ENCODE peak calls at places on chromosomes 12 and 14, in five cellular contexts. One of them, this sample, is unnamed.

GRCh38 chr12:28799337-28799736 is 349.7 kb upstream of the FAR2 start:
- DNase-seq in fibroblast of lung: no peak
- DNase-seq in mammary epithelial cell: no peak
- DNase-seq in cardiac muscle cell: no peak
- DNase-seq in right lobe of liver: no peak
- DNase-seq in this sample: no peak

GRCh38 chr12:69555461-69555860 is 29.8 kb upstream of the CCT2 start:
- DNase-seq in fibroblast of lung: peak; percentile 96
- DNase-seq in mammary epithelial cell: peak; percentile 74
- DNase-seq in cardiac muscle cell: no peak
- DNase-seq in right lobe of liver: no peak
- DNase-seq in this sample: no peak

GRCh38 chr14:45810152-45810872 is 557.3 kb upstream of the MIS18BP1 start:
- DNase-seq in fibroblast of lung: no peak
- DNase-seq in mammary epithelial cell: no peak
- DNase-seq in cardiac muscle cell: peak; percentile 35
- DNase-seq in right lobe of liver: no peak
- DNase-seq in this sample: no peak

GRCh38 chr12:88393017-88393767 is 187.1 kb downstream of the KITLG start:
- DNase-seq in fibroblast of lung: peak; percentile 25
- DNase-seq in mammary epithelial cell: peak; percentile 56
- DNase-seq in cardiac muscle cell: peak; percentile 27
- DNase-seq in right lobe of liver: no peak
- DNase-seq in this sample: no peak

GRCh38 chr12:95342008-95342407 is 124.4 kb downstream of the VEZT start:
- DNase-seq in fibroblast of lung: no peak
- DNase-seq in mammary epithelial cell: no peak
- DNase-seq in cardiac muscle cell: no peak
- DNase-seq in right lobe of liver: no peak
- DNase-seq in this sample: no peak

GRCh38 chr12:68446896-68447806 is 115.0 kb upstream of the MDM1 start:
- DNase-seq in fibroblast of lung: no peak
- DNase-seq in mammary epithelial cell: no peak
- DNase-seq in cardiac muscle cell: peak; percentile 23
- DNase-seq in right lobe of liver: no peak
- DNase-seq in this sample: no peak

GRCh38 chr12:11798856-11799530 is 149.5 kb downstream of the ETV6 start:
- DNase-seq in fibroblast of lung: peak; percentile 96
- DNase-seq in mammary epithelial cell: peak; percentile 92
- DNase-seq in cardiac muscle cell: no peak
- DNase-seq in right lobe of liver: no peak
- DNase-seq in this sample: no peak

GRCh38 chr14:59330455-59330854 is 134.7 kb downstream of the GPR135 start:
- DNase-seq in fibroblast of lung: no peak
- DNase-seq in mammary epithelial cell: no peak
- DNase-seq in cardiac muscle cell: no peak
- DNase-seq in right lobe of liver: no peak
- DNase-seq in this sample: no peak

GRCh38 chr14:51828017-51828797 is 32.2 kb upstream of the GNG2 start:
- DNase-seq in fibroblast of lung: peak; percentile 72
- DNase-seq in mammary epithelial cell: peak; percentile 91
- DNase-seq in cardiac muscle cell: no peak
- DNase-seq in right lobe of liver: no peak
- DNase-seq in this sample: peak; percentile 72

GRCh38 chr12:79373896-79374499 is 316.8 kb downstream of the PAWR start:
- DNase-seq in fibroblast of lung: peak; percentile 22
- DNase-seq in mammary epithelial cell: peak; percentile 15
- DNase-seq in cardiac muscle cell: peak; percentile 57
- DNase-seq in right lobe of liver: no peak
- DNase-seq in this sample: no peak

GRCh38 chr12:116002890-116003536 is 274.5 kb downstream of the MED13L start:
- DNase-seq in fibroblast of lung: no peak
- DNase-seq in mammary epithelial cell: no peak
- DNase-seq in cardiac muscle cell: no peak
- DNase-seq in right lobe of liver: no peak
- DNase-seq in this sample: no peak

GRCh38 chr14:101191882-101192660 is 288.5 kb upstream of the RTL1 start:
- DNase-seq in fibroblast of lung: no peak
- DNase-seq in mammary epithelial cell: no peak
- DNase-seq in cardiac muscle cell: no peak
- DNase-seq in right lobe of liver: peak; percentile 19
- DNase-seq in this sample: no peak

GRCh38 chr14:102473559-102473958 is 36.0 kb downstream of the ANKRD9 start:
- DNase-seq in fibroblast of lung: no peak
- DNase-seq in mammary epithelial cell: no peak
- DNase-seq in cardiac muscle cell: no peak
- DNase-seq in right lobe of liver: no peak
- DNase-seq in this sample: no peak

GRCh38 chr14:71123579-71124135 is 216.4 kb downstream of the PCNX1 start:
- DNase-seq in fibroblast of lung: no peak
- DNase-seq in mammary epithelial cell: no peak
- DNase-seq in cardiac muscle cell: no peak
- DNase-seq in right lobe of liver: no peak
- DNase-seq in this sample: no peak

GRCh38 chr14:97719931-97720330 is 922.7 kb downstream of the VRK1 start:
- DNase-seq in fibroblast of lung: no peak
- DNase-seq in mammary epithelial cell: no peak
- DNase-seq in cardiac muscle cell: no peak
- DNase-seq in right lobe of liver: no peak
- DNase-seq in this sample: no peak

DNA sequence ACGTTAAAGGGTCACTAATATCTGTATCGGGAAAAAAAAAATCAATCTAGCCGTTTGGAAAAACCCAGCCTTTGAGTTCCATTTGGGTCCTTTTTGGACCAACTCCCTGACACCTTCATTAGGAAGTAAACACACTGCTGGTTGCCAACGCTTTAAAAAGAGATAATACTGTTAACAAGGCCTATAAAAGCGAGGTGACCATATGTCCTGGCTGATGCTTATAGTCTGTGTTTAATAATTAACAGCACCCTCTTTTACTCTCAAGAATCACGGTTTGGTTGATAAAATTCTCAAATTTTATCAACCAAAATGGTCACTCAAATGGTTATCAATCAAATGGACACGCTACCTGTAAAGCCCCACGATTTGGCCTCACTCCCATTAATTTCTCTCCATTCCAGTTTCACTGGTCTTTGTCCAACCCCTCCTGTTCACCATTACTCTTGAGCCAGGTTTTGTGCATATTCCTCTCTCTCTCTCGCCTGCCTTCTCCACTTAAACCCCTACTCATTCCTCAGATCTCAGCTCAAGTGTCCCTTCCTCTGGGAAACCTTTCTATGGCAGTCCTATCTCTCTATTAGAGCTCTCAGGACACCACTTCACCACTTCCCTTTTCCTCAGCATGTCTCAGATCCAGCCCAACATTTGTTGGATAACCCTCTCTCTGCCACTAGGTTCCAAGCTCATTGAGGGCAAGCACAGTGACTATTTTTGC is 9.5 kb downstream of the BTG1 start:
- DNase-seq in fibroblast of lung: no peak
- DNase-seq in mammary epithelial cell: no peak
- DNase-seq in cardiac muscle cell: peak; percentile 64
- DNase-seq in right lobe of liver: no peak
- DNase-seq in this sample: no peak
- H3K4me1 ChIP-seq in fibroblast of lung: peaks cover 22% of the 10 kb centered on the region
- H3K4me1 ChIP-seq in mammary epithelial cell: peaks cover 63% of the 10 kb centered on the region
- H3K4me1 ChIP-seq in cardiac muscle cell: peaks cover 77% of the 10 kb centered on the region
- H3K4me1 ChIP-seq in right lobe of liver: peaks cover 29% of the 10 kb centered on the region
- H3K4me1 ChIP-seq in this sample: peaks cover 57% of the 10 kb centered on the region

GRCh38 chr12:53227341-53227740 is 4.7 kb downstream of the RARG start:
- DNase-seq in fibroblast of lung: no peak
- DNase-seq in mammary epithelial cell: no peak
- DNase-seq in cardiac muscle cell: no peak
- DNase-seq in right lobe of liver: no peak
- DNase-seq in this sample: no peak
- H3K4me1 ChIP-seq in fibroblast of lung: peaks cover 21% of the 10 kb centered on the region
- H3K4me1 ChIP-seq in mammary epithelial cell: peaks cover 63% of the 10 kb centered on the region
- H3K4me1 ChIP-seq in cardiac muscle cell: peaks cover 39% of the 10 kb centered on the region
- H3K4me1 ChIP-seq in right lobe of liver: no peaks in the 10 kb centered on the region
- H3K4me1 ChIP-seq in this sample: peaks cover 49% of the 10 kb centered on the region

DNA sequence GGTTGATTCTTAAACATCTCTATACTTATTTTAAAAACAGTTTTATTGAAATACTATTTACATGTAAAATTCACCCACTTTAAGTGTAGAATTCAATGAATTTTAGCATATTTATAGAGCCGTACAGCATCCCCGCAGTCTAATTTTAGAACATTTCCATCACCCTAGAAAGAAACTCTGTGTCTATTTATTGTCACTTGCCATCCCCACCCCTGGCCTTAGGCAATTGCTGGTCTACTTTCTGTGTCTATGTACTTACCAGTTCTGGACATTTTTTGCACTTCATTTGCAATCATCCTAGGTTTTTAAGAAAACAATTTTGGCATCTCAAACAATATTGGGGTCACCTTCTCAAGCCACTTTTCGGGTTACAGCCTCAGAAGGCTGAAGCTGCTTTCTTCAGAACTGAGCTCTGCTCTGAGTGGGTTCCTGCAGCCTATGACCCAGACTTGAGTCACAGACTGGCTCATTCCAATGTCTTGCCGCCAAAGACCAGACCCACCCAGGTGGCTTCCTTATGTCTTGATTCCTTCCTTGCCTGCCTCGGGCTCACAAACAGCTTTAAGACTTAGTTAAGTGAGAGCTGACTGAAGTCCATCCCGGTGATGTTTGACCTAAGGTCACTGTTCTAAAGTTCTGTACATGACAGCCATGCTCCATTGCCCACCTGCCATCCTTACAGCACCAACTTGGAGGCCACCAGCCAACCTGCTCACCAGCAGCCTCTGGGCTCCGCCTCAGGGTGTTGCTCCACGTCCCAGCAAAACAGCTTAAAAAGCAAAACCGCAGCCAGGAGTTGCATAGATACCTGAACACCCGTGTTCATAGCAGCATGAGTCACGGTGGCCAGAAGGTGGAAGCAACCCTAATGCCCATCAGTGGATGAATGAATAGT is 131.5 kb downstream of the CHST11 start:
- DNase-seq in fibroblast of lung: peak; percentile 89
- DNase-seq in mammary epithelial cell: peak; percentile 97
- DNase-seq in cardiac muscle cell: no peak
- DNase-seq in right lobe of liver: no peak
- DNase-seq in this sample: no peak
- H3K4me1 ChIP-seq in fibroblast of lung: peaks cover 9% of the 10 kb centered on the region
- H3K4me1 ChIP-seq in mammary epithelial cell: peaks cover 58% of the 10 kb centered on the region
- H3K4me1 ChIP-seq in cardiac muscle cell: no peaks in the 10 kb centered on the region
- H3K4me1 ChIP-seq in right lobe of liver: no peaks in the 10 kb centered on the region
- H3K4me1 ChIP-seq in this sample: no peaks in the 10 kb centered on the region

GRCh38 chr14:95144849-95145248 is 12.5 kb downstream of the DICER1 start:
- DNase-seq in fibroblast of lung: no peak
- DNase-seq in mammary epithelial cell: no peak
- DNase-seq in cardiac muscle cell: no peak
- DNase-seq in right lobe of liver: no peak
- DNase-seq in this sample: no peak

GRCh38 chr14:95140060-95140858 is 17.1 kb downstream of the DICER1 start:
- DNase-seq in fibroblast of lung: peak; percentile 51
- DNase-seq in mammary epithelial cell: peak; percentile 73
- DNase-seq in cardiac muscle cell: no peak
- DNase-seq in right lobe of liver: no peak
- DNase-seq in this sample: no peak

GRCh38 chr14:95143813-95144620 is 13.3 kb downstream of the DICER1 start:
- DNase-seq in fibroblast of lung: no peak
- DNase-seq in mammary epithelial cell: no peak
- DNase-seq in cardiac muscle cell: no peak
- DNase-seq in right lobe of liver: no peak
- DNase-seq in this sample: no peak

GRCh38 chr14:95141684-95142083 is 15.6 kb downstream of the DICER1 start:
- DNase-seq in fibroblast of lung: no peak
- DNase-seq in mammary epithelial cell: no peak
- DNase-seq in cardiac muscle cell: no peak
- DNase-seq in right lobe of liver: no peak
- DNase-seq in this sample: no peak

DNA sequence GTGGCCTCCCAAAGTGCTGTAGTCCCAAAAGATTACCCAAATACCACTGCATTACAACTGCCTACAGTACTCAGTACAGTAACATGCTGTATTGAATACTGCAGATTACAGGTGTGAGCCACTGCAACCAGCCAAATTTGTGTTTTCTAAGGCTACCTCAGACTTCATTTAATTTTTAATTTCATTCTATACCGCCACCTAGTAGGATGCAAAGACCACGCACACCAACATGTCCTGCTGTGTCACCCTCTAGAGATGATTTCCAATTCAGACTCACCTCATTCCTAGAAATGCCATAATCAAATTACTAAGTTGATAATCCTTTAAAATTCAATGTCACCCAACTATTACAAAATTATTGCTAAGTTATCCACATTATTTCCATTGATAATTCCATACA is 15.1 kb downstream of the DICER1 start:
- DNase-seq in fibroblast of lung: no peak
- DNase-seq in mammary epithelial cell: no peak
- DNase-seq in cardiac muscle cell: no peak
- DNase-seq in right lobe of liver: no peak
- DNase-seq in this sample: no peak
- H3K4me1 ChIP-seq in fibroblast of lung: peaks cover 2% of the 10 kb centered on the region
- H3K4me1 ChIP-seq in mammary epithelial cell: peaks cover 10% of the 10 kb centered on the region
- H3K4me1 ChIP-seq in cardiac muscle cell: no peaks in the 10 kb centered on the region
- H3K4me1 ChIP-seq in right lobe of liver: peaks cover 37% of the 10 kb centered on the region
- H3K4me1 ChIP-seq in this sample: peaks cover 29% of the 10 kb centered on the region

GRCh38 chr12:122123051-122123760 is 44.6 kb downstream of the MLXIP start:
- DNase-seq in fibroblast of lung: peak; percentile 41
- DNase-seq in mammary epithelial cell: peak; percentile 65
- DNase-seq in cardiac muscle cell: peak; percentile 78
- DNase-seq in right lobe of liver: peak; percentile 77
- DNase-seq in this sample: peak; percentile 75
- H3K4me1 ChIP-seq in fibroblast of lung: peaks cover 7% of the 10 kb centered on the region
- H3K4me1 ChIP-seq in mammary epithelial cell: peaks cover 9% of the 10 kb centered on the region
- H3K4me1 ChIP-seq in cardiac muscle cell: no peaks in the 10 kb centered on the region
- H3K4me1 ChIP-seq in right lobe of liver: peaks cover 33% of the 10 kb centered on the region
- H3K4me1 ChIP-seq in this sample: peaks cover 36% of the 10 kb centered on the region

GRCh38 chr14:105067140-105067968 is 2.1 kb upstream of the GPR132 start:
- DNase-seq in fibroblast of lung: peak; percentile 46
- DNase-seq in mammary epithelial cell: peak; percentile 37
- DNase-seq in cardiac muscle cell: no peak
- DNase-seq in right lobe of liver: peak; percentile 45
- DNase-seq in this sample: peak; percentile 73
- H3K4me1 ChIP-seq in fibroblast of lung: peaks cover 6% of the 10 kb centered on the region
- H3K4me1 ChIP-seq in mammary epithelial cell: peaks cover 10% of the 10 kb centered on the region
- H3K4me1 ChIP-seq in cardiac muscle cell: peaks cover 13% of the 10 kb centered on the region
- H3K4me1 ChIP-seq in right lobe of liver: no peaks in the 10 kb centered on the region
- H3K4me1 ChIP-seq in this sample: peaks cover 73% of the 10 kb centered on the region

This sample was measured in CD8-positive, alpha-beta T cell.